ENCODE peak calls at places on chromosome 11, in six cellular contexts. D, J, L, O, A and N are unnamed samples.

GRCh38 chr11:64745219-64745522 is 1.2 kb upstream of the RASGRP2 start:
- DNase-seq in J (peak), L (peak), D (peak), A (no peak), O (no peak), N (no peak)

GRCh38 chr11:33701302-33701701 is 676 bp upstream of the C11orf91 start:
- DNase-seq in L (no peak), O (peak), A (no peak), D (no peak), J (no peak), N (no peak)

GRCh38 chr11:28585007-28585406 is 476.8 kb downstream of the METTL15 start:
- DNase-seq in D (no peak), O (no peak), J (no peak), L (no peak), A (no peak), N (peak)

GRCh38 chr11:72225411-72225951 is 914 bp downstream of the INPPL1 start:
- DNase-seq in D (no peak), J (no peak), L (peak), A (no peak), O (peak), N (no peak)

GRCh38 chr11:108498816-108499408 is 728 bp upstream of the POGLUT3 start:
- DNase-seq in A (no peak), D (no peak), L (no peak), O (no peak), J (no peak), N (no peak)

GRCh38 chr11:68942751-68943271 is 38.0 kb downstream of the MRGPRD start:
- DNase-seq in A (no peak), L (no peak), J (no peak), D (no peak), O (no peak), N (peak)

GRCh38 chr11:84261707-84262106 is 975.5 kb upstream of the CCDC90B start:
- DNase-seq in D (no peak), O (no peak), L (no peak), A (no peak), J (no peak), N (no peak)

GRCh38 chr11:69573751-69574382 is 67.1 kb upstream of the CCND1 start:
- DNase-seq in L (no peak), O (no peak), J (no peak), D (no peak), A (no peak), N (peak)

GRCh38 chr11:36027731-36028130 is 83.9 kb downstream of the LDLRAD3 start:
- DNase-seq in O (no peak), A (no peak), D (no peak), L (no peak), J (no peak), N (no peak)

GRCh38 chr11:82756765-82757650 is 23.3 kb upstream of the FAM181B start:
- DNase-seq in A (no peak), D (no peak), L (no peak), O (no peak), J (no peak), N (no peak)

GRCh38 chr11:135022430-135022829 is 610.4 kb upstream of the B3GAT1 start:
- DNase-seq in L (no peak), A (no peak), D (no peak), O (no peak), J (no peak), N (no peak)

GRCh38 chr11:123704341-123704740 is 37.1 kb downstream of the ZNF202 start:
- DNase-seq in L (no peak), A (no peak), O (no peak), D (no peak), J (no peak), N (no peak)

GRCh38 chr11:14927146-14927545 is 35.1 kb upstream of the CYP2R1 start:
- DNase-seq in O (no peak), D (no peak), L (no peak), A (no peak), J (no peak), N (no peak)

GRCh38 chr11:68383976-68384501 is 71.6 kb downstream of the LRP5 start:
- DNase-seq in A (no peak), D (peak), O (peak), J (peak), L (peak), N (peak)

GRCh38 chr11:19987243-19987870 is 172.9 kb downstream of the DBX1 start:
- DNase-seq in O (no peak), A (no peak), J (no peak), D (no peak), L (no peak), N (peak)

GRCh38 chr11:65636108-65636809 is 1.6 kb upstream of the SIPA1 start:
- DNase-seq in J (no peak), O (no peak), D (no peak), L (no peak), A (no peak), N (no peak)

GRCh38 chr11:846496-847098 is 3.9 kb downstream of the TSPAN4 start:
- DNase-seq in J (no peak), O (no peak), D (no peak), L (no peak), A (no peak), N (peak)

GRCh38 chr11:57116654-57117053 is 65.1 kb upstream of the LRRC55 start:
- DNase-seq in L (no peak), A (no peak), D (no peak), J (no peak), O (peak), N (peak)

GRCh38 chr11:79182794-79183193 is 258.0 kb downstream of the TENM4 start:
- DNase-seq in J (no peak), O (no peak), A (no peak), D (no peak), L (no peak), N (peak)

GRCh38 chr11:75301602-75302345 is 49.7 kb downstream of the ARRB1 start:
- DNase-seq in D (no peak), J (no peak), A (peak), L (no peak), O (peak), N (no peak)

GRCh38 chr11:96331556-96332168 is 11.3 kb downstream of the MAML2 start:
- DNase-seq in O (no peak), D (no peak), J (no peak), L (no peak), A (no peak), N (no peak)

GRCh38 chr11:107598225-107599139 is 7.5 kb downstream of the ELMOD1 start:
- DNase-seq in A (no peak), L (no peak), D (no peak), J (no peak), O (no peak), N (no peak)

GRCh38 chr11:17552392-17553248 is 5.6 kb downstream of the OTOG start:
- DNase-seq in D (no peak), A (no peak), J (no peak), L (no peak), O (no peak), N (no peak)

GRCh38 chr11:92623055-92623454 is 346.4 kb upstream of the MTNR1B start:
- DNase-seq in L (no peak), D (no peak), A (no peak), J (no peak), O (no peak), N (no peak)

GRCh38 chr11:7436657-7437056 is 48.6 kb upstream of the OLFML1 start:
- DNase-seq in J (no peak), L (peak), O (no peak), A (no peak), D (no peak), N (no peak)

GRCh38 chr11:61357233-61357893 is 4.3 kb downstream of the CYB561A3 start:
- DNase-seq in A (no peak), D (no peak), O (no peak), L (peak), J (no peak), N (no peak)

GRCh38 chr11:43835104-43835503 is 45.5 kb upstream of the ALKBH3 start:
- DNase-seq in D (no peak), L (no peak), J (no peak), A (no peak), O (no peak), N (no peak)

GRCh38 chr11:67301313-67301921 is 1.9 kb upstream of the SSH3 start:
- DNase-seq in L (no peak), O (no peak), D (peak), J (peak), A (no peak), N (no peak)

GRCh38 chr11:115808351-115808940 is 304.2 kb upstream of the CADM1 start:
- DNase-seq in A (no peak), D (no peak), J (no peak), O (no peak), L (no peak), N (no peak)

GRCh38 chr11:119666463-119667131 is 62.4 kb downstream of the NECTIN1 start:
- DNase-seq in A (peak), J (peak), O (peak), L (peak), D (peak), N (peak)

GRCh38 chr11:61542661-61543060 is 34.1 kb downstream of the LRRC10B start:
- DNase-seq in L (no peak), J (no peak), A (no peak), D (no peak), O (no peak), N (no peak)

GRCh38 chr11:79269923-79270322 is 170.9 kb downstream of the TENM4 start:
- DNase-seq in L (no peak), O (peak), J (no peak), D (no peak), A (no peak), N (no peak)